ENCODE peak calls at places on chromosomes 5 and 9, in four cellular contexts. K is prostate gland, H is neural progenitor cell, F is ovary. X is an unnamed sample.

GRCh38 chr9:129102791-129103594 is 7.6 kb downstream of the CRAT start:
- DNase-seq in F (peak), H (peak), K (no peak), X (peak)

GRCh38 chr5:68239485-68239884 is 23.9 kb downstream of the PIK3R1 start:
- DNase-seq in F (peak), K (peak), H (no peak), X (no peak)

GRCh38 chr5:122846051-122846567 is 696 bp downstream of the SNX24 start:
- DNase-seq in F (no peak), H (peak), K (no peak), X (no peak)

GRCh38 chr5:129899454-129899853 is 4.8 kb upstream of the CHSY3 start:
- DNase-seq in F (no peak), K (no peak), H (no peak), X (no peak)

GRCh38 chr5:91643796-91644195 is 260.7 kb upstream of the ARRDC3 start:
- DNase-seq in F (no peak), H (no peak), K (no peak), X (no peak)

GRCh38 chr9:130382636-130383349 is 62.0 kb upstream of the ASS1 start:
- DNase-seq in H (no peak), F (no peak), K (no peak), X (no peak)

GRCh38 chr9:124077915-124078572 is 66.5 kb downstream of the LHX2 start:
- DNase-seq in H (no peak), K (peak), F (no peak), X (no peak)

GRCh38 chr5:159552751-159553150 is 222.5 kb upstream of the IL12B start:
- DNase-seq in F (no peak), H (peak), K (no peak), X (no peak)

GRCh38 chr9:133739408-133740280 is 1.5 kb upstream of the SARDH start:
- DNase-seq in F (no peak), K (no peak), H (no peak), X (no peak)

GRCh38 chr5:172753101-172753500 is 17.9 kb downstream of the DUSP1 start:
- DNase-seq in F (no peak), K (no peak), H (no peak), X (no peak)

GRCh38 chr5:169850407-169850806 is 129.9 kb downstream of the INSYN2B start:
- DNase-seq in H (no peak), F (no peak), K (no peak), X (no peak)

GRCh38 chr5:137374110-137374853 is 124.8 kb downstream of the SPOCK1 start:
- DNase-seq in H (no peak), K (no peak), F (no peak), X (no peak)

GRCh38 chr9:77456829-77457437 is 191.2 kb downstream of the GNA14 start:
- DNase-seq in F (peak), K (peak), H (peak), X (peak)

GRCh38 chr9:77454668-77455067 is 193.5 kb downstream of the GNA14 start:
- DNase-seq in K (no peak), H (no peak), F (no peak), X (no peak)

GRCh38 chr9:77451507-77451906 is 196.6 kb downstream of the GNA14 start:
- DNase-seq in K (no peak), F (no peak), H (no peak), X (no peak)

GRCh38 chr9:77455312-77455927 is 192.7 kb downstream of the GNA14 start:
- DNase-seq in H (no peak), K (no peak), F (no peak), X (peak)

DNA sequence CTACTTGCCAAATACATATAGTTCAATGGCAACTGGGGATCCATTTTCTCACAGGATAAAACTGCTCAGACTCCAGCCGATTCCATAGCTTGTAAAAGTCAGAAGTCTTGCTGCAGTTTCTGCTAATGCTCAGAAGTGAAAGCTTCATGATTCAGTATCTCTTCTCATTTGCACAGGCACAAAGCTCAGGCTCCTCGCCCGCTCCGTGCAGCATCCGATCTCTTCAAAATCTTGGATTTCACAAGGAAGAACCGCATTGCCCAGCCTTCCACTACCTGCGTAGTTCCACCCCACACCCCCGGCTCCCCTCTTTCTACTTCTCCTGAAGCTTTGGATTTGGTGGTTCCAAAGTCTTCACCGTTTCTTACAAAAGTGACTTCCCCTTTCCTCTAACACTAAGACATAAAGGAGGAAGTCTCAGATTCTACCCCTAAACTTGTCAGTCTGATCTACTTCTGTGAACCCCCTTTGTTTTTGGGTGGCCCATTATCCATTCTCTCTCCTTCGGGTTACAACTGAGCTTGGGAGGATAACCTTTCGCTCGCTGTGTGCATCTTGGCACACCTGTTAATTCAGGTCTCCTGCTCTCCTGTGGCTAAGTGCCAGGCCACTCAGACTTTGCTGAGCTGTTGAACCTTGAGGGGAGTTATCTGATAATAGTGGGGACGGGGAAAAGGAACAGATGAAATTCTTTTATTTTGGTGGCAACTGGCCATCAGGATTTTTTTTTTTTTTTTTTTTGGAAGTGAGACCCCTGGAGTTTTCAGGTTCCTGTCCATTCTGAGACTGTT is 194.1 kb downstream of the GNA14 start:
- DNase-seq in F (no peak), K (no peak), H (no peak), X (peak)
- H3K4me3 ChIP-seq in F (no peak), K (no peak), H (no peak), X (no peak)

DNA sequence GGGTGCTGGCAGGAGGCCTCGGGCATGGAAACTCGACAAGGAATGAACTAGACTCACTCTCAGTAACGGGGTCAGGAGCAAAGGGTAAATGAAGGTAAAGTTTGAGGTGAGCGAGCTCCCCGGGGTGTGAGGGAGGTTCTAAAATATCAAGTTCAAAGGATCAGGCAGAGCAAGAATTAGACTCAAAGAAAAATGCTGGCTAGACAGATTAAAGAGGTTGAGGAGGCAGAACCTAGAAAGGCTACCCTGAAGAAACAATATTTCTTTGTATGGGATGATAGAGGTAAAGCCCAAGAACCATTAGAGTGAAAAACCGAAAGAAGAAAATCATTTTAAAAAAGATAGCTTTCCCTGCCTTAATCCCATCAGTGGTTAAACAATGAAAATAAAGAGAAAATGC is 386.7 kb upstream of the MEF2C start:
- DNase-seq in K (no peak), F (no peak), H (no peak), X (no peak)
- H3K27ac ChIP-seq in K (no peak), F (no peak), H (no peak), X (no peak)

DNA sequence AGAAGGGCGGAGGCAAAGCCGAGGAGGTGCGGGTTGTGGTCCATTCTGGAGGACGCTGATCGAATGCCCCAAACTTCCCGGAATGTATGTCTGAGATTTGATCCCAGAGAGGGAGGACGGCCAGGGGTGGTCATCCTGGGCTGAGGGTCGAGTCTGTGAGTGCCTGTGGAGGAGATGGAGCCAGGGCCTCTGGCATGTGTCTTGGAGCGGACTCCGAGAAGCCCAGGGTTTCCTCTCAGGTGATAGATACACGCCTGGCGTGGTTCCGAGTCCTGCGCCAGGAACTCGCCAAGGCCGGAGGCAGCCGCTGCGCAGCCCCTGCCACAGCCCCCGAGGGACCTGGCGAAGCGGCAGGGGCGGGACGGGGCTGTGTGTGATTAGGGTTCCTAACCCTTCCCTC is 363 bp downstream of the ZNF454 start:
- DNase-seq in K (peak), F (peak), H (no peak), X (no peak)
- H3K4me3 ChIP-seq in K (peak), F (peak), H (no peak), X (peak)

DNA sequence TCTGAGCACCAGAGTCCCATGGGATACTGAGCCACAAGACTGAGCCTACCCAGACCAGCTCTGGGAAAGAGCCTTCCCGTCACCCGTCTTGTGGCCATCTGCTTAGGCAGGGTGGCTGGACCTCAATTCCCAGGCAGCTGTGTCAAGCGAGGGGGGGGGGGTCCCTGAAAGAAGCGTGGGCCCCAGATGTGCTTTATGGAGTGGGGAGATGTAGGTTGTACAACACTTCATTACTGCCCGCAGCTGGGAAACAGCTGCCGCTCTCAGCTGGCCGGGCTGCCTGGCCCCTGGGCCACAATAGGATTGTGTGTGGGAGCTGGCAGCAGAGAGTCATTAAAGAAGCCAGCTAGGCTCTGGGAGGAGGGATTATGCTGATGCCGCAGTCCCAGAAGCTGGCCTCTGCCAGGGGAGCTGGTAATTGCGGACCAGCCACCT is 145.3 kb downstream of the GADD45G start:
- DNase-seq in H (peak), K (no peak), F (peak), X (peak)
- H3K27ac ChIP-seq in H (no peak), K (no peak), F (peak), X (peak)

DNA sequence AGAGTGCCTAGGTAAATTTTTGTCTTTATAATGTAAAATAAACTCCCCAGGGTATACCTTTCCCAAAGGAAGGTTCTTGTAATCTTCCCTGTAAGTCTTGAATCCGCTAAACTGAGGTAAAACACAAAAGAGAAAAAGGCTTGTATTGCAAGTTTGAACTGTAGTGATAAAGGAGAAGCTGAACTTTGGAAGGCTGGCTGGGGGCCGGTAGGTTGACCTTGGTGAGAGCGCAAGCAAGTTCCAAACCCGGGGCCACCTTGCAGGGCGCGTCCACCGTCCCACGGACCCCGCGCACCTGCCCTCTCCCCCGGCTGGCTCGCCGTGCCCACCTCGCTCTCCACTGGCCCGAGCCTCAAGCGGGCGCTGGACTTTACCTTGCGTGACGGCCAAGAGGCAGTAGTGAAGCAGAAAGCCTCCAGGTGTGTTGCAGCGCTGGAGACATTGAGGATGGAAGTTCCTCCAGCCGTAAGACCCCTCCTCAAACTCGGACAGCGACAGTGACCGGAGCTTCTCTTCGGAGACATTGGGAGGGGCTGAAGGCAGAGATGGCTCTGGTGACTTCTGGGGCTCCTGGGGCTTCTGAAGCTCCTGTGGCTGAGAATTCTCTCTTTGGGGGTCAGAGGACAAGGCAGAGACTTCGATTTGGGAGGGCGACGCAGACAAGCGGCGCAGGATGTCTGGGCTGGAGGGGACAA is 403 bp downstream of the SLCO4C1 start:
- DNase-seq in K (no peak), H (no peak), F (no peak), X (no peak)
- H3K4me3 ChIP-seq in K (peak), H (peak), F (peak), X (peak)

X was measured in endodermal cell.